ENCODE peak calls at places on chromosomes 4 and X, in nine cellular contexts. E, R, J, A, L, X, P, T and S are unnamed samples.

GRCh38 chr4:38889143-38889542 is 21.5 kb downstream of the FAM114A1 start:
- DNase-seq in E (no peak), R (no peak), J (no peak), A (no peak), L (no peak), X (no peak), P (peak), T (no peak), S (no peak)

GRCh38 chrX:11478971-11479370 is 185.8 kb downstream of the AMELX start:
- DNase-seq in E (peak), R (no peak), J (no peak), A (no peak), L (no peak), X (no peak), P (peak), T (no peak), S (no peak)

GRCh38 chrX:150766351-150767044 is 73.3 kb downstream of the MTMR1 start:
- DNase-seq in E (peak), R (no peak), J (no peak), A (no peak), L (no peak), X (no peak), P (no peak), T (no peak), S (peak)

GRCh38 chrX:68829594-68830485 is 1.0 kb downstream of the EFNB1 start:
- DNase-seq in E (peak), R (no peak), J (peak), A (no peak), L (peak), X (no peak), P (peak), T (no peak), S (no peak)

GRCh38 chrX:105323951-105324350 is 103.5 kb upstream of the TEX13A start:
- DNase-seq in E (no peak), R (no peak), J (no peak), A (no peak), L (no peak), X (no peak), P (peak), T (peak), S (no peak)

GRCh38 chrX:132957211-132958085 is 981 bp downstream of the HS6ST2 start:
- DNase-seq in E (peak), R (no peak), J (no peak), A (peak), L (no peak), X (no peak), P (peak), T (peak), S (no peak)

GRCh38 chrX:19156223-19156622 is 34.0 kb upstream of the ADGRG2 start:
- DNase-seq in E (peak), R (no peak), J (no peak), A (no peak), L (no peak), X (no peak), P (no peak), T (peak), S (no peak)

GRCh38 chrX:101229155-101229554 is 9.6 kb downstream of the DRP2 start:
- DNase-seq in E (no peak), R (no peak), J (no peak), A (no peak), L (no peak), X (no peak), P (peak), T (no peak), S (no peak)

GRCh38 chrX:22378296-22378695 is 105.6 kb downstream of the CBLL2 start:
- DNase-seq in E (no peak), R (no peak), J (no peak), A (no peak), L (no peak), X (no peak), P (no peak), T (no peak), S (no peak)

GRCh38 chr4:113700602-113701150 is 60.9 kb downstream of the CAMK2D start:
- DNase-seq in E (no peak), R (no peak), J (no peak), A (no peak), L (no peak), X (no peak), P (no peak), T (no peak), S (no peak)

GRCh38 chrX:18792828-18793227 is 85.4 kb downstream of the PPEF1 start:
- DNase-seq in E (no peak), R (no peak), J (no peak), A (no peak), L (no peak), X (no peak), P (no peak), T (no peak), S (no peak)

GRCh38 chrX:69165116-69165651 is at the start of gene PJA1:
- DNase-seq in E (peak), R (peak), J (peak), A (peak), L (peak), X (peak), P (peak), T (peak), S (no peak)

GRCh38 chr4:62327612-62328297 is 1127.6 kb downstream of the ADGRL3 start:
- DNase-seq in E (no peak), R (no peak), J (no peak), A (no peak), L (no peak), X (no peak), P (no peak), T (no peak), S (no peak)

GRCh38 chr4:147118523-147118922 is 172.9 kb upstream of the TTC29 start:
- DNase-seq in E (no peak), R (no peak), J (peak), A (no peak), L (no peak), X (no peak), P (peak), T (no peak), S (no peak)

GRCh38 chr4:972651-973424 is 531 bp downstream of the DGKQ start:
- DNase-seq in E (peak), R (peak), J (no peak), A (peak), L (peak), X (no peak), P (no peak), T (peak), S (peak)

GRCh38 chrX:67614006-67614405 is 70.2 kb downstream of the AR start:
- DNase-seq in E (no peak), R (no peak), J (no peak), A (no peak), L (no peak), X (no peak), P (peak), T (no peak), S (no peak)

GRCh38 chr4:92387459-92388069 is 83.8 kb downstream of the GRID2 start:
- DNase-seq in E (peak), R (no peak), J (no peak), A (peak), L (no peak), X (no peak), P (peak), T (peak), S (no peak)

GRCh38 chr4:122783301-122784215 is 43.1 kb upstream of the FGF2 start:
- DNase-seq in E (peak), R (no peak), J (peak), A (peak), L (no peak), X (no peak), P (peak), T (no peak), S (no peak)

GRCh38 chr4:70405765-70406164 is 8.0 kb downstream of the OPRPN start:
- DNase-seq in E (no peak), R (no peak), J (no peak), A (no peak), L (no peak), X (no peak), P (no peak), T (no peak), S (no peak)

GRCh38 chrX:103356023-103356798 is at the start of gene TCEAL9:
- DNase-seq in E (peak), R (no peak), J (peak), A (peak), L (no peak), X (peak), P (peak), T (peak), S (no peak)

GRCh38 chr4:122992111-122992510 is 69.7 kb upstream of the NUDT6 start:
- DNase-seq in E (no peak), R (no peak), J (no peak), A (no peak), L (no peak), X (no peak), P (peak), T (no peak), S (no peak)

GRCh38 chr4:77145806-77146425 is 11.1 kb upstream of the CCNG2 start:
- DNase-seq in E (no peak), R (no peak), J (no peak), A (no peak), L (no peak), X (no peak), P (no peak), T (no peak), S (peak)

GRCh38 chr4:48997962-48998361 is 11.9 kb downstream of the CWH43 start:
- DNase-seq in E (no peak), R (no peak), J (no peak), A (no peak), L (no peak), X (no peak), P (no peak), T (no peak), S (no peak)